ENCODE peak calls at places on chromosomes 2 and 18, in five cellular contexts. M, L, Z, W and U are unnamed samples.

GRCh38 chr2:233844836-233845235 is 9.5 kb downstream of the HJURP start:
- DNase-seq in M (no peak), L (no peak), Z (no peak), W (no peak), U (no peak)

GRCh38 chr2:19802088-19802806 is 99.5 kb downstream of the TTC32 start:
- DNase-seq in M (no peak), L (peak; percentile 72), Z (no peak), W (no peak), U (no peak)

GRCh38 chr18:47422524-47422923 is 171.1 kb upstream of the SKOR2 start:
- DNase-seq in M (no peak), L (no peak), Z (no peak), W (no peak), U (no peak)

GRCh38 chr2:226800941-226801784 is 1.5 kb upstream of the IRS1 start:
- DNase-seq in M (peak; percentile 89), L (peak; percentile 86), Z (peak; percentile 82), W (peak; percentile 69), U (peak; percentile 81)

GRCh38 chr18:55433688-55434087 is 154.3 kb downstream of the TCF4 start:
- DNase-seq in M (no peak), L (no peak), Z (no peak), W (no peak), U (no peak)

GRCh38 chr2:240458044-240458899 is 22.8 kb downstream of the GPC1 start:
- DNase-seq in M (no peak), L (no peak), Z (no peak), W (no peak), U (no peak)

GRCh38 chr2:85243101-85244072 is 84.4 kb downstream of the TGOLN2 start:
- DNase-seq in M (no peak), L (peak; percentile 46), Z (no peak), W (no peak), U (peak; percentile 46)

GRCh38 chr2:149129433-149129832 is 90.9 kb downstream of the LYPD6B start:
- DNase-seq in M (no peak), L (peak; percentile 30), Z (no peak), W (no peak), U (no peak)

GRCh38 chr2:191555092-191555742 is 122.7 kb upstream of the NABP1 start:
- DNase-seq in M (peak; percentile 83), L (peak; percentile 88), Z (peak; percentile 60), W (peak; percentile 63), U (peak; percentile 80)

GRCh38 chr2:72367530-72368225 is 220.0 kb upstream of the CYP26B1 start:
- DNase-seq in M (no peak), L (peak; percentile 97), Z (peak; percentile 82), W (no peak), U (peak; percentile 99)